ENCODE peak calls at places on chromosomes 16 and 17, in ten cellular contexts. W is psoas muscle; T is GM06990; K is H1; G is DND-41; U is fibroblast of lung; R is thoracic aorta; Y is CD8-positive, alpha-beta T cell; C is A673; A is cardiac muscle cell. L is an unnamed sample.

GRCh38 chr17:73984981-73985380 is 218.5 kb upstream of the RPL38 start:
- DNase-seq in G (no peak), U (no peak), K (no peak), Y (no peak), R (no peak), T (no peak), C (no peak), A (no peak), W (no peak), L (no peak)

GRCh38 chr17:73424571-73424970 is 112.8 kb upstream of the CDC42EP4 start:
- DNase-seq in W (no peak), R (no peak), K (no peak), G (no peak), Y (no peak), C (no peak), T (no peak), U (no peak), A (no peak), L (no peak)

GRCh38 chr17:19657182-19657581 is 8.6 kb downstream of the ALDH3A2 start:
- DNase-seq in U (no peak), R (no peak), A (no peak), T (no peak), K (no peak), C (no peak), Y (no peak), G (no peak), W (no peak), L (no peak)

GRCh38 chr17:32124985-32125847 is 17.1 kb upstream of the RHOT1 start:
- DNase-seq in U (no peak), K (no peak), C (no peak), A (no peak), G (no peak), R (no peak), Y (no peak), T (no peak), W (no peak), L (no peak)

GRCh38 chr16:12294471-12294870 is 317.9 kb downstream of the SNX29 start:
- DNase-seq in T (no peak), A (no peak), G (no peak), C (no peak), R (no peak), Y (no peak), U (no peak), W (no peak), K (no peak), L (no peak)

GRCh38 chr17:77332034-77332971 is 191.5 kb downstream of the SEC14L1 start:
- DNase-seq in R (no peak), W (no peak), A (no peak), G (peak; percentile 64), C (no peak), Y (no peak), U (no peak), T (no peak), K (no peak), L (no peak)

GRCh38 chr17:73939808-73940207 is 263.7 kb upstream of the RPL38 start:
- DNase-seq in Y (no peak), C (no peak), K (no peak), R (no peak), T (no peak), A (no peak), U (no peak), W (no peak), G (no peak), L (no peak)

GRCh38 chr17:12618557-12618956 is 47.1 kb upstream of the MYOCD start:
- DNase-seq in C (no peak), R (no peak), U (peak; percentile 68), G (no peak), T (no peak), K (no peak), A (no peak), W (no peak), Y (no peak), L (peak; percentile 91)

GRCh38 chr16:86761117-86761971 is 183.0 kb downstream of the FOXL1 start:
- DNase-seq in T (no peak), G (peak; percentile 48), A (peak; percentile 64), W (peak; percentile 47), Y (no peak), K (no peak), R (peak; percentile 36), C (peak; percentile 69), U (peak; percentile 73), L (peak; percentile 46)

GRCh38 chr17:47208744-47209488 is at the start of gene MYL4:
- DNase-seq in G (no peak), A (peak; percentile 96), U (no peak), W (no peak), C (no peak), Y (no peak), T (no peak), R (no peak), K (no peak), L (no peak)
- H3K4me3 ChIP-seq in G (no peak within 1 kb of the TSS), A (peak within 1 kb of the TSS; percentile 82), U (no peak within 1 kb of the TSS), W (no peak within 1 kb of the TSS), C (no peak within 1 kb of the TSS), Y (no peak within 1 kb of the TSS), T (no peak within 1 kb of the TSS), R (no peak within 1 kb of the TSS), K (no peak within 1 kb of the TSS), L (no peak within 1 kb of the TSS)

DNA sequence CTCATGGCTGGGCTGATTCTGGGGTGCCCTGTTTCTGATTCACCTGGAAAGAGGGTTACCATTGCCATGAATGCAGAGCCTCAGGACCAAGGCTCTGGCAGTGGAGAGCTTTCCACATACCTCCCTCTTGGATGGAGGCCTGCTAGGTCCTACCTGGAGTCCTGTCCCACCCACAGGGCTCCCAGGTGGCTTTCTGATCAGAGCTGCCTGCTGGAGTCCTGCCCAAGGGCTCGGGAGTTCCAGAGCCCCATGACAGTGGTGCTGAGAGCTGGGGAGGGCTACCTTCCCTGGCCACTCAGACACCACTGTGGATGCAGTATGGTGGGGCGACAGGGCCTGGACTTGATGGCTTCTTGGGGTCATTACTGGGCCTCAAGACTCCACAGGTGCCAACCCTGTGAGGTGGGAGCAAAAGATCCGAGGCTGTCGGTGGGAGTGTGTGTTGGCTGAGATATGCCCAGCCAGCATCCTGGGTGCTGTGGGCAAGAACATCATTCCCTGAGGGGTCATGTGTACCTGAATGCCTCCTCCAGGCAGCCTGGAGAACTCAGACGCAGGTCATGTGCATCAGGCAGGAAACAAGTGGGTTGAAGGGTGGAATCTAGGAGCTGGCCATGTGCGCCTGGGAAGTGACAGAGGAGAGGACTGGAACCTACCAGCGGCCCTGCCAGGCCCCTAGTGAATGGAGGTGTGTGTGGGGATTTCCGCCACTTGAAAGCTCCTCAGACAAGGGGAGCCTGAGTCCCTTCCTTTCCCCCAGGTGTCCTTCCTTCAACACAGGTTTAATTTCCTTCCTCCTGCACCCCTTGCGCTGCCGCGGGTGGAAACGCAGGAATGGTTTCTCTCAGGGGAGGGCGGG is 2.3 kb upstream of the WNT3 start:
- DNase-seq in A (no peak), Y (no peak), T (no peak), G (no peak), R (no peak), U (no peak), W (no peak), C (no peak), K (no peak), L (no peak)
- H3K27me3 ChIP-seq in A (peaks cover 64% of the 10 kb centered on the region), Y (peaks cover 41% of the 10 kb centered on the region), T (peaks cover 17% of the 10 kb centered on the region), G (peaks cover 9% of the 10 kb centered on the region), R (peaks cover 5% of the 10 kb centered on the region), U (peaks cover 62% of the 10 kb centered on the region), W (no peaks in the 10 kb centered on the region), C (peaks cover 28% of the 10 kb centered on the region), K (peaks cover 74% of the 10 kb centered on the region), L (peaks cover 49% of the 10 kb centered on the region)

DNA sequence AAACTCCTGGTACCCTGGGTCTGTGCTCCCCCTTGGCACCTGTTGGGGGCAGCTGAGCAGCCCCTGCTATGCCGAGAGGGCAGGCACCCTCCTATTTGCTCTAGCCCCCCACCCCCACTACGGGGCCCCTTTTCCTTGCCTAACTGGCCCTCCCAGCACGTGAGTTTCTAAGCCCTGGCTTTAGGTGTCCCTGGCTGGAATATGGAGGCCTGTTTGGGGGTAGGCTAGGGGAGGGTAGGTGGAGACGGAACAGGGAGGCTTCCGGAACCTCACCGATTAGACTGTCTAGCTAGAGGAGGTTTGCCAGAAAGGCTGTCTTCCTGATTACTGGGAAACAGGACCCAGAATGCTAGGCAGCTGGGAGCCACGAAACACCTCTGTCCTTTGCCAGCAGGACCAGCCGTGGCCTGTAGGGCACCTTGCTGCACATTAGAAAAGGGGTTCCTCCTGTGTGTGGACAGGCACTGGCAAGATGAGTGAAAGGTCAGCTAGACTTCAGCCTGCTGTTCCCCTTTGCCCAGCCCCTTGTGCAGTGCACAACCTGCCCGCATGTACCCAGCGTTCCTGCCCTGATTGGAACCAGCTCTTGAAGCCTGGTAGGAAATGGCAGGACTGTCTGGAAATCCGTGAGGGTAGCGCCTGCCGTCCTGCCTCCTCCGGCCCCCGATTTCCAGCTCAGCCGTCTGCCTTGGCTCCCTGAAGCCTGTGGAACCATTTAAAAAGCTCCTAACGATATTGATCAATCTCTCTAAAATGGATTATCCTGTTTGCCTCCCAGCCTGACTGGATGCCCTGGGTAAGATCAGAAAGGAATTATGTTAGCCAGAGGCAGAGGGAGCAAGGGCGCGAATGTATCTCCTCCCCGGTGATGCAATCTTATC is 83.4 kb upstream of the GSE1 start:
- DNase-seq in G (no peak), A (no peak), Y (no peak), U (no peak), W (no peak), T (no peak), C (no peak), R (no peak), K (no peak), L (no peak)
- TF ChIP-seq CTCF in G (no peak), A (no peak), Y (no peak), U (no peak), W (no peak), T (no peak), C (no peak), R (no peak), K (peak; percentile 45), L (peak; percentile 16)

GRCh38 chr17:44024271-44024663 is 9.5 kb upstream of the TMEM101 start:
- DNase-seq in R (no peak), U (no peak), G (no peak), K (no peak), Y (no peak), T (no peak), A (no peak), W (no peak), C (no peak), L (no peak)
- H3K4me3 ChIP-seq in R (no peak overlapping the region), U (no peak overlapping the region), G (no peak overlapping the region), K (no peak overlapping the region), Y (no peak overlapping the region), T (no peak overlapping the region), A (no peak overlapping the region), W (no peak overlapping the region), C (no peak overlapping the region), L (no peak overlapping the region)

DNA sequence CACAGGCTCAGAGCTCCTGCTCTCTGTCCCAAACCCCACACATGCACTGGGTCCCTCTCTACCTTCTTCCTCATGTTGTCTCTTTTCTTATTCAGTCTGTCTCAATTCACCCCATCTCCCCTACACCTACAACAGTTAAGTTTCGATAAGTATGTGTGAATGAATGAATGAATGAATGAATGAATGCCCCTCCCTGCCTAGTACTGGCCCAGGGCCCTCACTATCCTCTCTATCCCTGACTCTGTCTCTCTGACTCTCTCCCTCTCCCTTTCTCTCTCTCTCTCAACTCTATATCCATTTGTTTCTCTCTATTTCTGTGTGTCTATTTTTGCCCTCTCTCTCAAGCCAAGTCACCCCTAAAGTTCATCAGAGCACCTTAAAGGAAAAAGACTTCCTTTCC is 6.7 kb upstream of the KRT9 start:
- DNase-seq in T (no peak), U (no peak), R (no peak), Y (no peak), K (no peak), W (no peak), C (no peak), A (no peak), G (no peak), L (no peak)
- H3K27me3 ChIP-seq in T (peaks cover 1% of the 10 kb centered on the region), U (no peaks in the 10 kb centered on the region), R (no peaks in the 10 kb centered on the region), Y (no peaks in the 10 kb centered on the region), K (no peaks in the 10 kb centered on the region), W (no peaks in the 10 kb centered on the region), C (no peaks in the 10 kb centered on the region), A (no peaks in the 10 kb centered on the region), G (peaks cover 4% of the 10 kb centered on the region), L (no peaks in the 10 kb centered on the region)